ENCODE peak calls at places on chromosomes 12 and 14, in seven cellular contexts. Q, K, W, T, M, C and S are unnamed samples.

GRCh38 chr14:64410084-64410774 is 22.1 kb downstream of the MTHFD1 start:
- DNase-seq in Q (no peak), K (no peak), W (no peak), T (no peak), M (no peak), C (peak; percentile 53), S (no peak)

GRCh38 chr14:103284574-103285467 is 49.2 kb upstream of the EIF5 start:
- DNase-seq in Q (no peak), K (no peak), W (no peak), T (no peak), M (no peak), C (no peak), S (no peak)

GRCh38 chr12:113171543-113171942 is 13.7 kb downstream of the DDX54 start:
- DNase-seq in Q (no peak), K (no peak), W (no peak), T (no peak), M (no peak), C (no peak), S (no peak)

GRCh38 chr12:6772331-6772695 is at the start of gene LAG3:
- DNase-seq in Q (no peak), K (peak; percentile 57), W (no peak), T (no peak), M (no peak), C (no peak), S (no peak)

GRCh38 chr14:50362791-50363733 is 33.6 kb downstream of the CDKL1 start:
- DNase-seq in Q (no peak), K (no peak), W (peak; percentile 13), T (no peak), M (no peak), C (no peak), S (no peak)

GRCh38 chr14:63492391-63492790 is 50.8 kb downstream of the PPP2R5E start:
- DNase-seq in Q (peak; percentile 81), K (no peak), W (no peak), T (no peak), M (peak; percentile 48), C (no peak), S (peak; percentile 72)

GRCh38 chr12:15336772-15337553 is 14.7 kb downstream of the PTPRO start:
- DNase-seq in Q (peak; percentile 32), K (no peak), W (no peak), T (peak; percentile 10), M (peak; percentile 54), C (no peak), S (peak; percentile 29)

GRCh38 chr12:105672171-105672570 is 341.7 kb downstream of the C12orf75 start:
- DNase-seq in Q (no peak), K (no peak), W (no peak), T (no peak), M (no peak), C (no peak), S (no peak)

GRCh38 chr14:50363734-50364113 is 33.0 kb downstream of the CDKL1 start:
- DNase-seq in Q (no peak), K (no peak), W (peak; percentile 29), T (no peak), M (no peak), C (no peak), S (no peak)

GRCh38 chr12:27709932-27710591 is 570 bp upstream of the MRPS35 start:
- DNase-seq in Q (peak; percentile 10), K (peak; percentile 21), W (no peak), T (peak; percentile 31), M (peak; percentile 72), C (no peak), S (peak; percentile 12)

GRCh38 chr14:50675597-50675996 is 7.5 kb upstream of the SAV1 start:
- DNase-seq in Q (no peak), K (no peak), W (no peak), T (no peak), M (no peak), C (no peak), S (no peak)

GRCh38 chr12:120738252-120739030 is 12.8 kb downstream of the ACADS start:
- DNase-seq in Q (no peak), K (no peak), W (no peak), T (no peak), M (no peak), C (no peak), S (no peak)

GRCh38 chr12:1103632-1104031 is 112.6 kb downstream of the ERC1 start:
- DNase-seq in Q (no peak), K (no peak), W (no peak), T (no peak), M (no peak), C (no peak), S (no peak)

GRCh38 chr14:26636571-26636970 is 38.7 kb upstream of the NOVA1 start:
- DNase-seq in Q (no peak), K (no peak), W (no peak), T (no peak), M (no peak), C (no peak), S (no peak)

GRCh38 chr14:50795127-50795526 is 35.8 kb downstream of the NIN start:
- DNase-seq in Q (no peak), K (no peak), W (no peak), T (no peak), M (no peak), C (no peak), S (no peak)

GRCh38 chr12:19737019-19737418 is 297.7 kb downstream of the AEBP2 start:
- DNase-seq in Q (no peak), K (no peak), W (no peak), T (no peak), M (no peak), C (no peak), S (no peak)

GRCh38 chr12:18747960-18748359 is 10.0 kb downstream of the CAPZA3 start:
- DNase-seq in Q (peak; percentile 89), K (no peak), W (no peak), T (peak; percentile 24), M (peak; percentile 86), C (no peak), S (peak; percentile 97)

GRCh38 chr14:34179723-34180122 is 228.8 kb upstream of the EGLN3 start:
- DNase-seq in Q (no peak), K (no peak), W (no peak), T (no peak), M (no peak), C (no peak), S (no peak)

GRCh38 chr12:21666722-21667121 is 9.1 kb upstream of the LDHB start:
- DNase-seq in Q (no peak), K (no peak), W (no peak), T (no peak), M (no peak), C (no peak), S (no peak)

GRCh38 chr14:97456958-97457357 is 659.8 kb downstream of the VRK1 start:
- DNase-seq in Q (no peak), K (no peak), W (peak; percentile 43), T (no peak), M (no peak), C (no peak), S (no peak)

GRCh38 chr12:62915130-62915529 is 19.8 kb downstream of the PPM1H start:
- DNase-seq in Q (no peak), K (no peak), W (no peak), T (no peak), M (no peak), C (no peak), S (no peak)

DNA sequence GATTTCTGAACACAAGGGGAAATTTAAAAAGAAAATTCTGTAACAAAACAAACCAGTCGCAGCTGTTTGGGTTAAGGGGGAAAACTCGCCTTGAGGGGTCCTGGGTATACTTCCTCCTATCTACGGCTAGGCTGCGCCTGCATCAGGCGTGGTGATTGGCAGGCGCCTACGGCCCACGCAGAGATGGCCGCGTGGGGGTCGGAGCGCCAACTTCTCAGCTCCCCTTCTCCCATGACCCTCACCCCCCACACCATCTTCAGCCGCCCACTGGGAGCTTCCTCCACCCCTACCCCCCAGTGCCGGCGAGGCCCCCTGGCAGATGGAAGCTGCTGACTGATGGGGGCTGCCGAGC is 12.2 kb downstream of the SIX1 start:
- DNase-seq in Q (no peak), K (no peak), W (no peak), T (no peak), M (no peak), C (peak; percentile 29), S (no peak)
- TF ChIP-seq CTCF in Q (no peak), K (no peak), W (no peak), T (no peak), M (no peak), C (no peak), S (no peak)

GRCh38 chr14:62062645-62063044 is 300.4 kb downstream of the SNAPC1 start:
- DNase-seq in Q (no peak), K (no peak), W (no peak), T (no peak), M (no peak), C (no peak), S (no peak)
- H3K4me3 ChIP-seq in Q (no peak overlapping the region), K (no peak overlapping the region), W (no peak overlapping the region), T (no peak overlapping the region), M (no peak overlapping the region), C (no peak overlapping the region), S (no peak overlapping the region)

DNA sequence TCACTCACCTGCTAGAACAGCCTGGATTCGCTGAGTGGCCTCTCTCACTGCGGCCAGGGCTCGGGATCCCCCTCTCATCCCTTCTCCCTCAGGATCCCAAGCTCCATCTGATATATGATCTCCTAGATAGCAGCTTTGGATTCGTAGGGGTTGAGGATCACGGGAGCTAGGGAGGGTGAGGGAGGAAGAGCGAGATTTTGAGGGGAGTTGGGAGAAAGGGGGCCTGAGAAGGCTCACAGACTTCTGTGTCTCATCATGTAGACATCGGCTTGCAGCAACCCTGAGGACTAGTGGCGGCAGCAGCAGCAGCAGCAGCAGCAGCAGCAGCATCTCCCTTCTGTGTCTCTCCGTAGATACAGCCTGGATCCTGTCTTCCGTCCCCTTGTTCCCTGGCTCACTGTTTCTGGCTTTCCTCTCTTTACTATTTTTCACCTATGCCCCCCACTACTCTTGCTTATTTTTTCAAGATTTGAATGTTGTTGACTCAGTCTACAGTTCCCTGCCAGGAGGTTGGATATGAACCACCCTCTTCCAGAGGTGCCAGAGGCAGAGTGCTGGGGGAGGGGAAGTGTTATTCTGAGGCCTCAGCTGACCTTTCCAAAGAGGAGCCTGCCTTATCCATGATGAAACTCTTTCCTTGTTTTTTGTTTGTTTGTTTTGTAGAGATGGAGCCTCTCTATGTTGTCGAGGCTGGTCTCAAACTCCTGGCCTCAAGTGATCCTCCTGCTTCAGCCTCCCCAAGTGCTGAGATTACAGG is at the start of gene CIROP:
- DNase-seq in Q (no peak), K (no peak), W (no peak), T (no peak), M (no peak), C (no peak), S (no peak)
- TF ChIP-seq CTCF in Q (peak; percentile 2), K (no peak), W (no peak), T (no peak), M (no peak), C (no peak), S (no peak)

GRCh38 chr14:105248368-105249174 is at the start of gene BTBD6:
- DNase-seq in Q (peak; percentile 27), K (peak; percentile 77), W (peak; percentile 84), T (peak; percentile 22), M (peak; percentile 82), C (peak; percentile 94), S (no peak)

GRCh38 chr14:105250008-105250366 is 1.7 kb downstream of the BTBD6 start:
- DNase-seq in Q (no peak), K (no peak), W (no peak), T (no peak), M (no peak), C (no peak), S (no peak)

GRCh38 chr14:105250986-105251385 is 2.7 kb downstream of the BTBD6 start:
- DNase-seq in Q (no peak), K (no peak), W (no peak), T (no peak), M (no peak), C (no peak), S (no peak)

GRCh38 chr14:105247715-105248367 is 492 bp upstream of the BTBD6 start:
- DNase-seq in Q (peak; percentile 3), K (no peak), W (no peak), T (no peak), M (no peak), C (peak; percentile 14), S (no peak)

GRCh38 chr14:105249175-105250007 is 1.1 kb downstream of the BTBD6 start:
- DNase-seq in Q (no peak), K (no peak), W (no peak), T (no peak), M (peak; percentile 28), C (peak; percentile 52), S (no peak)
- H3K4me3 ChIP-seq in Q (peak overlapping the region; percentile 57), K (peak overlapping the region; percentile 54), W (peak overlapping the region; percentile 45), T (peak overlapping the region; percentile 53), M (peak overlapping the region; percentile 36), C (peak overlapping the region; percentile 64), S (peak overlapping the region; percentile 69)